ENCODE peak calls at places on chromosomes 3 and 15, in nine cellular contexts. A is HL-60, V is uterus, P is cardiac fibroblast, K is A549, B is left lung, E is A673, Y is GM20000, X is kidney. G is an unnamed sample.

GRCh38 chr3:98529856-98530459 is 1.8 kb upstream of the GPR15 start:
- DNase-seq in A (no peak), V (no peak), P (no peak), K (no peak), B (no peak), E (no peak), Y (no peak), X (no peak), G (no peak)

GRCh38 chr15:96324900-96325299 is 5.6 kb upstream of the NR2F2 start:
- DNase-seq in A (no peak), V (no peak), P (no peak), K (no peak), B (no peak), E (no peak), Y (no peak), X (no peak), G (no peak)

GRCh38 chr3:188196232-188196990 is 42.5 kb downstream of the LPP start:
- DNase-seq in A (no peak), V (no peak), P (no peak), K (no peak), B (no peak), E (no peak), Y (no peak), X (no peak), G (no peak)

GRCh38 chr15:71775857-71776256 is 34.5 kb upstream of the NR2E3 start:
- DNase-seq in A (no peak), V (no peak), P (no peak), K (no peak), B (no peak), E (no peak), Y (no peak), X (no peak), G (no peak)

GRCh38 chr3:112136959-112137693 is 4.1 kb upstream of the GCSAM start:
- DNase-seq in A (peak), V (no peak), P (peak), K (peak), B (no peak), E (peak), Y (no peak), X (no peak), G (no peak)

GRCh38 chr3:97712919-97713318 is 51.6 kb upstream of the ARL6 start:
- DNase-seq in A (no peak), V (no peak), P (no peak), K (no peak), B (no peak), E (no peak), Y (no peak), X (no peak), G (no peak)

GRCh38 chr3:46187876-46188275 is 20.2 kb downstream of the CCR1 start:
- DNase-seq in A (no peak), V (no peak), P (peak), K (peak), B (no peak), E (no peak), Y (peak), X (no peak), G (no peak)

GRCh38 chr3:129001817-129002572 is 891 bp downstream of the EFCC1 start:
- DNase-seq in A (peak), V (no peak), P (no peak), K (peak), B (no peak), E (peak), Y (peak), X (peak), G (no peak)

GRCh38 chr15:48925714-48926223 is 38.0 kb downstream of the SHC4 start:
- DNase-seq in A (no peak), V (no peak), P (peak), K (peak), B (no peak), E (peak), Y (no peak), X (no peak), G (no peak)

GRCh38 chr3:25348996-25349576 is 79.0 kb upstream of the RARB start:
- DNase-seq in A (no peak), V (no peak), P (no peak), K (no peak), B (no peak), E (no peak), Y (no peak), X (no peak), G (no peak)

GRCh38 chr3:70072180-70072579 is 72.6 kb downstream of the SAMMSON start:
- DNase-seq in A (no peak), V (no peak), P (no peak), K (no peak), B (no peak), E (no peak), Y (no peak), X (no peak), G (no peak)

GRCh38 chr15:58537480-58537879 is 105.7 kb downstream of the LIPC start:
- DNase-seq in A (no peak), V (no peak), P (no peak), K (no peak), B (no peak), E (no peak), Y (no peak), X (no peak), G (no peak)

GRCh38 chr3:118946449-118946848 is 88.2 kb downstream of the IGSF11 start:
- DNase-seq in A (no peak), V (no peak), P (no peak), K (no peak), B (no peak), E (no peak), Y (no peak), X (no peak), G (no peak)

GRCh38 chr3:129122697-129123055 is 1.1 kb upstream of the RAB43 start:
- DNase-seq in A (no peak), V (peak), P (peak), K (no peak), B (no peak), E (peak), Y (peak), X (no peak), G (no peak)

GRCh38 chr15:44193651-44194396 is 1.2 kb downstream of the FRMD5 start:
- DNase-seq in A (no peak), V (no peak), P (peak), K (no peak), B (no peak), E (peak), Y (peak), X (no peak), G (no peak)

GRCh38 chr15:63480441-63480821 is 24.0 kb upstream of the USP3 start:
- DNase-seq in A (no peak), V (no peak), P (no peak), K (no peak), B (no peak), E (no peak), Y (no peak), X (peak), G (no peak)

GRCh38 chr3:79211588-79212359 is 556.0 kb downstream of the ROBO1 start:
- DNase-seq in A (no peak), V (no peak), P (no peak), K (no peak), B (no peak), E (no peak), Y (no peak), X (peak), G (no peak)

GRCh38 chr3:2645001-2645400 is 465.2 kb downstream of the IL5RA start:
- DNase-seq in A (no peak), V (no peak), P (no peak), K (no peak), B (no peak), E (no peak), Y (no peak), X (no peak), G (no peak)
- TF ChIP-seq CTCF in A (no peak), V (no peak), P (no peak), K (no peak), B (no peak), E (no peak), Y (no peak), X (no peak), G (no peak)

GRCh38 chr3:11819146-11819545 is 27.5 kb downstream of the TAMM41 start:
- DNase-seq in A (no peak), V (no peak), P (no peak), K (no peak), B (no peak), E (no peak), Y (no peak), X (no peak), G (no peak)

GRCh38 chr3:11818033-11818432 is 28.7 kb downstream of the TAMM41 start:
- DNase-seq in A (no peak), V (no peak), P (no peak), K (no peak), B (no peak), E (no peak), Y (no peak), X (no peak), G (no peak)

GRCh38 chr3:11825271-11825670 is 21.4 kb downstream of the TAMM41 start:
- DNase-seq in A (no peak), V (no peak), P (no peak), K (no peak), B (no peak), E (no peak), Y (no peak), X (no peak), G (no peak)

GRCh38 chr3:11820540-11821041 is 26.1 kb downstream of the TAMM41 start:
- DNase-seq in A (no peak), V (no peak), P (no peak), K (peak), B (peak), E (peak), Y (peak), X (no peak), G (no peak)
- TF ChIP-seq CTCF in A (no peak), V (no peak), P (peak), K (no peak), B (no peak), E (no peak), Y (no peak), X (no peak), G (no peak)

GRCh38 chr3:120289636-120290035 is 4.6 kb upstream of the GPR156 start:
- DNase-seq in A (no peak), V (no peak), P (no peak), K (no peak), B (no peak), E (no peak), Y (no peak), X (no peak), G (no peak)

GRCh38 chr3:120285508-120285841 is 453 bp upstream of the GPR156 start:
- DNase-seq in A (no peak), V (no peak), P (no peak), K (no peak), B (no peak), E (no peak), Y (no peak), X (no peak), G (no peak)

GRCh38 chr3:120280566-120280965 is 4.5 kb downstream of the GPR156 start:
- DNase-seq in A (no peak), V (no peak), P (no peak), K (no peak), B (peak), E (no peak), Y (peak), X (no peak), G (no peak)

GRCh38 chr3:120280026-120280425 is 5.0 kb downstream of the GPR156 start:
- DNase-seq in A (no peak), V (no peak), P (no peak), K (no peak), B (no peak), E (no peak), Y (no peak), X (no peak), G (no peak)

GRCh38 chr3:120284702-120285507 is at the start of gene GPR156:
- DNase-seq in A (no peak), V (no peak), P (peak), K (peak), B (no peak), E (peak), Y (peak), X (no peak), G (no peak)
- TF ChIP-seq CTCF in A (no peak), V (no peak), P (no peak), K (no peak), B (no peak), E (no peak), Y (no peak), X (no peak), G (no peak)

GRCh38 chr3:5022966-5023776 is 43.9 kb downstream of the BHLHE40 start:
- DNase-seq in A (no peak), V (peak), P (peak), K (peak), B (no peak), E (peak), Y (no peak), X (peak), G (no peak)
- TF ChIP-seq CTCF in A (no peak), V (no peak), P (no peak), K (no peak), B (no peak), E (no peak), Y (no peak), X (no peak), G (no peak)

GRCh38 chr3:176650478-176650877 is 546.8 kb downstream of the TBL1XR1 start:
- DNase-seq in A (no peak), V (no peak), P (no peak), K (peak), B (no peak), E (no peak), Y (no peak), X (no peak), G (no peak)
- TF ChIP-seq CTCF in A (no peak), V (no peak), P (peak), K (no peak), B (no peak), E (peak), Y (no peak), X (no peak), G (no peak)

GRCh38 chr3:150720444-150720843 is 16.7 kb upstream of the ERICH6 start:
- DNase-seq in A (no peak), V (no peak), P (no peak), K (no peak), B (no peak), E (no peak), Y (no peak), X (no peak), G (no peak)

GRCh38 chr3:150723946-150724345 is 20.2 kb upstream of the ERICH6 start:
- DNase-seq in A (no peak), V (no peak), P (no peak), K (no peak), B (no peak), E (no peak), Y (no peak), X (no peak), G (no peak)

GRCh38 chr3:150725548-150725947 is 21.8 kb upstream of the ERICH6 start:
- DNase-seq in A (no peak), V (no peak), P (no peak), K (peak), B (no peak), E (no peak), Y (no peak), X (no peak), G (no peak)

GRCh38 chr3:150721285-150722130 is 17.8 kb upstream of the ERICH6 start:
- DNase-seq in A (peak), V (no peak), P (peak), K (peak), B (no peak), E (peak), Y (peak), X (no peak), G (peak)

DNA sequence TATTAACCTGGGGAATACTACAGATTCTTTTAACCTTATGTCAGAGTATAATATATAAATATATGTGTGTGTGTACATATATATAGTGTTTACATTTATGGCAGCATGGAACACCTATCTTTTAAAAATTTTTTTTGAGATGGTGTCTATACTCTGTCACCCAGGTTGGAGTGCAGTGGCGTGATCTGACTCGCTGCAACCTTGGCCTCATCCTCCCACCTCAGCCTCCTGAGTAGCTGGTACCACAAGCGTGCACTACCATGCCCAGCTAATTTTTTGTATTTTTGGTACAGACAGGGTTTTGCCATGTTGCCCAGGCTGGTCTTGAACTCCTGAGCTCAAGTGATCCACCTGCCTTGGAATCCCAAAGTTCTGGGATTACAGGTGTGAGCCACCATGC is 18.5 kb upstream of the ERICH6 start:
- DNase-seq in A (no peak), V (no peak), P (no peak), K (no peak), B (no peak), E (no peak), Y (no peak), X (no peak), G (no peak)
- TF ChIP-seq CTCF in A (no peak), V (no peak), P (no peak), K (no peak), B (no peak), E (no peak), Y (no peak), X (no peak), G (no peak)

GRCh38 chr3:55780913-55781312 is 293.8 kb upstream of the WNT5A start:
- DNase-seq in A (no peak), V (no peak), P (no peak), K (no peak), B (no peak), E (no peak), Y (no peak), X (no peak), G (no peak)

GRCh38 chr3:55782806-55783205 is 295.7 kb upstream of the WNT5A start:
- DNase-seq in A (no peak), V (no peak), P (no peak), K (no peak), B (no peak), E (no peak), Y (no peak), X (no peak), G (no peak)

GRCh38 chr3:55775366-55775765 is 288.3 kb upstream of the WNT5A start:
- DNase-seq in A (no peak), V (no peak), P (no peak), K (no peak), B (no peak), E (no peak), Y (no peak), X (no peak), G (no peak)

GRCh38 chr3:55782351-55782750 is 295.2 kb upstream of the WNT5A start:
- DNase-seq in A (no peak), V (no peak), P (no peak), K (no peak), B (no peak), E (no peak), Y (no peak), X (no peak), G (no peak)

DNA sequence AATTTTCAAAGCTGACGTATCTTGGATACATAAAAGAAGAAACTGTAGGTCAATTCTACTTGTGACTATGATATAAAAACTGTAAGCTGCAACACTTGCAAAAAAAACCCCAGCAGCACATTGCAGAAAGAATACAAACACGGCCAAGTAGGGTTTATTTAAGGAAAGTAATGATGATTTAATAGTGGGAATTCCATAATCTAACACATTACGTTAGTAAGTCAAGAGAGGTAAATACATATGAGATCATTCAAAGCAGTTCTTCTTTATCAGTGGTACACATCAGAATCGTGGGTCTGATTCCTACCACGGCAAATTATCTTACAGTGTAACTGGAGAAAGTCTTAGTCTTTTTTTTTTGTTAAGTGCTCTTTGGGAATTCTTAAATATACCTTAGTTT is 292.4 kb upstream of the WNT5A start:
- DNase-seq in A (no peak), V (no peak), P (no peak), K (no peak), B (no peak), E (no peak), Y (no peak), X (no peak), G (no peak)
- TF ChIP-seq CTCF in A (no peak), V (no peak), P (no peak), K (no peak), B (no peak), E (no peak), Y (no peak), X (no peak), G (no peak)

G was measured in D721Med.